ENCODE peak calls at places on chromosome 7, in seven cellular contexts. One of them, this sample, is unnamed.

GRCh38 chr7:156059374-156059773 is 247.1 kb upstream of the SHH start:
- DNase-seq in fibroblast of lung: no peak
- DNase-seq in IMR-90: no peak
- DNase-seq in progenitor cell of endocrine pancreas: no peak
- DNase-seq in adrenal gland: no peak
- DNase-seq in thoracic aorta: no peak
- DNase-seq in A549: no peak
- DNase-seq in this sample: no peak

GRCh38 chr7:47253650-47254080 is 328.2 kb downstream of the TNS3 start:
- DNase-seq in fibroblast of lung: peak
- DNase-seq in IMR-90: peak
- DNase-seq in progenitor cell of endocrine pancreas: no peak
- DNase-seq in adrenal gland: peak
- DNase-seq in thoracic aorta: no peak
- DNase-seq in A549: peak
- DNase-seq in this sample: no peak

GRCh38 chr7:152859781-152860191 is 100.2 kb downstream of the ACTR3B start:
- DNase-seq in fibroblast of lung: no peak
- DNase-seq in IMR-90: no peak
- DNase-seq in progenitor cell of endocrine pancreas: no peak
- DNase-seq in adrenal gland: no peak
- DNase-seq in thoracic aorta: no peak
- DNase-seq in A549: peak
- DNase-seq in this sample: no peak

GRCh38 chr7:30613366-30614325 is 19.0 kb downstream of the GARS1 start:
- DNase-seq in fibroblast of lung: no peak
- DNase-seq in IMR-90: no peak
- DNase-seq in progenitor cell of endocrine pancreas: no peak
- DNase-seq in adrenal gland: no peak
- DNase-seq in thoracic aorta: no peak
- DNase-seq in A549: no peak
- DNase-seq in this sample: no peak

GRCh38 chr7:158450476-158451124 is 137.0 kb downstream of the PTPRN2 start:
- DNase-seq in fibroblast of lung: no peak
- DNase-seq in IMR-90: no peak
- DNase-seq in progenitor cell of endocrine pancreas: no peak
- DNase-seq in adrenal gland: no peak
- DNase-seq in thoracic aorta: no peak
- DNase-seq in A549: no peak
- DNase-seq in this sample: no peak

GRCh38 chr7:108345710-108346336 is 110.4 kb downstream of the NRCAM start:
- DNase-seq in fibroblast of lung: no peak
- DNase-seq in IMR-90: no peak
- DNase-seq in progenitor cell of endocrine pancreas: no peak
- DNase-seq in adrenal gland: no peak
- DNase-seq in thoracic aorta: no peak
- DNase-seq in A549: no peak
- DNase-seq in this sample: no peak

GRCh38 chr7:80324032-80324431 is 187.8 kb downstream of the GNAT3 start:
- DNase-seq in fibroblast of lung: peak
- DNase-seq in IMR-90: peak
- DNase-seq in progenitor cell of endocrine pancreas: no peak
- DNase-seq in adrenal gland: no peak
- DNase-seq in thoracic aorta: no peak
- DNase-seq in A549: no peak
- DNase-seq in this sample: no peak

GRCh38 chr7:139774376-139774775 is 3.4 kb downstream of the HIPK2 start:
- DNase-seq in fibroblast of lung: peak
- DNase-seq in IMR-90: peak
- DNase-seq in progenitor cell of endocrine pancreas: no peak
- DNase-seq in adrenal gland: no peak
- DNase-seq in thoracic aorta: no peak
- DNase-seq in A549: no peak
- DNase-seq in this sample: no peak

GRCh38 chr7:80466638-80467037 is 45.2 kb downstream of the GNAT3 start:
- DNase-seq in fibroblast of lung: no peak
- DNase-seq in IMR-90: no peak
- DNase-seq in progenitor cell of endocrine pancreas: no peak
- DNase-seq in adrenal gland: no peak
- DNase-seq in thoracic aorta: no peak
- DNase-seq in A549: no peak
- DNase-seq in this sample: no peak

GRCh38 chr7:3495530-3495929 is 194.5 kb downstream of the SDK1 start:
- DNase-seq in fibroblast of lung: no peak
- DNase-seq in IMR-90: no peak
- DNase-seq in progenitor cell of endocrine pancreas: no peak
- DNase-seq in adrenal gland: no peak
- DNase-seq in thoracic aorta: no peak
- DNase-seq in A549: no peak
- DNase-seq in this sample: no peak

GRCh38 chr7:112018305-112019030 is 187.7 kb downstream of the DOCK4 start:
- DNase-seq in fibroblast of lung: no peak
- DNase-seq in IMR-90: no peak
- DNase-seq in progenitor cell of endocrine pancreas: no peak
- DNase-seq in adrenal gland: no peak
- DNase-seq in thoracic aorta: no peak
- DNase-seq in A549: no peak
- DNase-seq in this sample: no peak

GRCh38 chr7:108805808-108806397 is 236.2 kb downstream of the DNAJB9 start:
- DNase-seq in fibroblast of lung: peak
- DNase-seq in IMR-90: peak
- DNase-seq in progenitor cell of endocrine pancreas: no peak
- DNase-seq in adrenal gland: no peak
- DNase-seq in thoracic aorta: no peak
- DNase-seq in A549: peak
- DNase-seq in this sample: no peak

GRCh38 chr7:108358553-108358952 is 97.7 kb downstream of the NRCAM start:
- DNase-seq in fibroblast of lung: peak
- DNase-seq in IMR-90: peak
- DNase-seq in progenitor cell of endocrine pancreas: no peak
- DNase-seq in adrenal gland: no peak
- DNase-seq in thoracic aorta: no peak
- DNase-seq in A549: peak
- DNase-seq in this sample: no peak

GRCh38 chr7:7014827-7015610 is 167.3 kb upstream of the C1GALT1 start:
- DNase-seq in fibroblast of lung: no peak
- DNase-seq in IMR-90: no peak
- DNase-seq in progenitor cell of endocrine pancreas: no peak
- DNase-seq in adrenal gland: peak
- DNase-seq in thoracic aorta: no peak
- DNase-seq in A549: no peak
- DNase-seq in this sample: no peak

GRCh38 chr7:103660455-103661371 is 214.7 kb upstream of the SLC26A5 start:
- DNase-seq in fibroblast of lung: peak
- DNase-seq in IMR-90: peak
- DNase-seq in progenitor cell of endocrine pancreas: no peak
- DNase-seq in adrenal gland: no peak
- DNase-seq in thoracic aorta: no peak
- DNase-seq in A549: peak
- DNase-seq in this sample: no peak

GRCh38 chr7:155132431-155132830 is 62.3 kb downstream of the HTR5A start:
- DNase-seq in fibroblast of lung: no peak
- DNase-seq in IMR-90: no peak
- DNase-seq in progenitor cell of endocrine pancreas: no peak
- DNase-seq in adrenal gland: no peak
- DNase-seq in thoracic aorta: no peak
- DNase-seq in A549: no peak
- DNase-seq in this sample: no peak

GRCh38 chr7:55552320-55553086 is 19.8 kb downstream of the VOPP1 start:
- DNase-seq in fibroblast of lung: peak
- DNase-seq in IMR-90: peak
- DNase-seq in progenitor cell of endocrine pancreas: no peak
- DNase-seq in adrenal gland: peak
- DNase-seq in thoracic aorta: peak
- DNase-seq in A549: peak
- DNase-seq in this sample: no peak

GRCh38 chr7:52061666-52062065 is 745.1 kb upstream of the COBL start:
- DNase-seq in fibroblast of lung: no peak
- DNase-seq in IMR-90: no peak
- DNase-seq in progenitor cell of endocrine pancreas: no peak
- DNase-seq in adrenal gland: no peak
- DNase-seq in thoracic aorta: no peak
- DNase-seq in A549: no peak
- DNase-seq in this sample: no peak

GRCh38 chr7:157676456-157677255 is 339.9 kb downstream of the DNAJB6 start:
- DNase-seq in fibroblast of lung: no peak
- DNase-seq in IMR-90: no peak
- DNase-seq in progenitor cell of endocrine pancreas: no peak
- DNase-seq in adrenal gland: no peak
- DNase-seq in thoracic aorta: no peak
- DNase-seq in A549: no peak
- DNase-seq in this sample: no peak

GRCh38 chr7:7992502-7992901 is 23.9 kb downstream of the GLCCI1 start:
- DNase-seq in fibroblast of lung: peak
- DNase-seq in IMR-90: peak
- DNase-seq in progenitor cell of endocrine pancreas: no peak
- DNase-seq in adrenal gland: no peak
- DNase-seq in thoracic aorta: no peak
- DNase-seq in A549: peak
- DNase-seq in this sample: no peak

DNA sequence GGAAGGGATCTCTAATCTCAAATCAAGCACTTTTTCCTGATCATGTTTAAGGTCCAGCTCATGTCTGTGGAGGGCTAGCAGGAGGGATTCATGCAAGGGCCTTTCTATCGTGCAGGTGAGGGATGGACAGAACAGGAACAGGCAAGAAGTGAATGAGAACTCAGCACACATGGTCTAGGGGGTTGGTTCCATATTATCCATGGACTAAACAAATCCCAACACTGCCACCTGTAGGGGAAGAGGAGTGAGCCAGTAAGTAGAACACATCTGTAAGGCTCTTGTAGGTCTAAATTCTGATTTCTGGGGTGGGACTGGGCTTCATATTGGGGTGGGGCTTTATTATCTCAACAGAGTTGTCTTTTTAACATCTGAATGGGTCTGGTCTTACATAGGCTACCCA is 138.0 kb upstream of the TARP start:
- DNase-seq in fibroblast of lung: no peak
- DNase-seq in IMR-90: peak
- DNase-seq in progenitor cell of endocrine pancreas: no peak
- DNase-seq in adrenal gland: no peak
- DNase-seq in thoracic aorta: no peak
- DNase-seq in A549: peak
- DNase-seq in this sample: no peak
- TF ChIP-seq CTCF in fibroblast of lung: no peak
- TF ChIP-seq CTCF in IMR-90: peak
- TF ChIP-seq CTCF in progenitor cell of endocrine pancreas: peak
- TF ChIP-seq CTCF in adrenal gland: no peak
- TF ChIP-seq CTCF in thoracic aorta: no peak
- TF ChIP-seq CTCF in A549: no peak
- TF ChIP-seq CTCF in this sample: peak

DNA sequence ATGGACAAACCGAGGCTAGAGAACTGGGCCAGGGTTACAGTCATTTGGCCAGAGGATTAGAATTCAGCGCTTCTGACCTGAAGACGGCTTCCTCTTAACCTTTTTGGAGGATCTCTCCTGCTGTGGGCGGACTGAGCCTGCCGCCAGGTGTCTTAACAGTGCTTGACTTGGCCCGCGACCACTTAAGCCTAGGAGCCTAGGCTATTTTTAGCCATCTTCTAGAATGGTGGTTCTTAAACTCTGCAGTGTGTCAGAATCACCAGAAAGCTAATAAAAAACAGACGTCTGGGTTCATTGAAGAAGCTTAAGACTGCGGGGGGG is 722 bp downstream of the MDH2 start:
- DNase-seq in fibroblast of lung: no peak
- DNase-seq in IMR-90: no peak
- DNase-seq in progenitor cell of endocrine pancreas: no peak
- DNase-seq in adrenal gland: peak
- DNase-seq in thoracic aorta: no peak
- DNase-seq in A549: peak
- DNase-seq in this sample: no peak
- TF ChIP-seq CTCF in fibroblast of lung: no peak
- TF ChIP-seq CTCF in IMR-90: no peak
- TF ChIP-seq CTCF in progenitor cell of endocrine pancreas: peak
- TF ChIP-seq CTCF in adrenal gland: no peak
- TF ChIP-seq CTCF in thoracic aorta: no peak
- TF ChIP-seq CTCF in A549: no peak
- TF ChIP-seq CTCF in this sample: no peak

DNA sequence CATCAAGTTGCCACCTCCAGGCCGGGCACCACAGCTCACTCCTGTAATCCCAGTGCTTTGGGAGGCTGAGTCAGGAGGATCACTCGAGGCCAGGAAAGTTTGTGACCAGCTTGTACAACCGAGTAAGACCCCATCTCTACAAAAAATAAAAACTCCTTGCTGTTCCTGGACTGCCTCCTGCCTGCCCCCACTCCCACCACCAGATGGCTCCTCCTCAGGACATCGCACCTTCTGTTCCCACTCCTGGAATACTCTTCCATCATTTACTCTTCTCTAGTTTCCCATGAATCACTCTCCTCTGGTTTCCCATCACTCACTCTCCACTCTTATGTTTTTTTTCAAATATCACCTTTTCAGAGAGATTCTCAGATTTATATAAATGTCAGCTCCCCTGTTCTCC is 540.7 kb downstream of the CALN1 start:
- DNase-seq in fibroblast of lung: no peak
- DNase-seq in IMR-90: no peak
- DNase-seq in progenitor cell of endocrine pancreas: no peak
- DNase-seq in adrenal gland: no peak
- DNase-seq in thoracic aorta: no peak
- DNase-seq in A549: no peak
- DNase-seq in this sample: no peak
- TF ChIP-seq CTCF in fibroblast of lung: no peak
- TF ChIP-seq CTCF in IMR-90: no peak
- TF ChIP-seq CTCF in progenitor cell of endocrine pancreas: peak
- TF ChIP-seq CTCF in adrenal gland: no peak
- TF ChIP-seq CTCF in thoracic aorta: no peak
- TF ChIP-seq CTCF in A549: no peak
- TF ChIP-seq CTCF in this sample: peak

GRCh38 chr7:12670071-12670729 is 17.2 kb upstream of the ARL4A start:
- DNase-seq in fibroblast of lung: peak
- DNase-seq in IMR-90: peak
- DNase-seq in progenitor cell of endocrine pancreas: no peak
- DNase-seq in adrenal gland: no peak
- DNase-seq in thoracic aorta: no peak
- DNase-seq in A549: no peak
- DNase-seq in this sample: no peak

GRCh38 chr7:12670759-12671545 is 16.5 kb upstream of the ARL4A start:
- DNase-seq in fibroblast of lung: peak
- DNase-seq in IMR-90: peak
- DNase-seq in progenitor cell of endocrine pancreas: no peak
- DNase-seq in adrenal gland: no peak
- DNase-seq in thoracic aorta: no peak
- DNase-seq in A549: no peak
- DNase-seq in this sample: no peak

GRCh38 chr7:12674053-12674452 is 13.4 kb upstream of the ARL4A start:
- DNase-seq in fibroblast of lung: no peak
- DNase-seq in IMR-90: no peak
- DNase-seq in progenitor cell of endocrine pancreas: no peak
- DNase-seq in adrenal gland: no peak
- DNase-seq in thoracic aorta: no peak
- DNase-seq in A549: no peak
- DNase-seq in this sample: no peak

DNA sequence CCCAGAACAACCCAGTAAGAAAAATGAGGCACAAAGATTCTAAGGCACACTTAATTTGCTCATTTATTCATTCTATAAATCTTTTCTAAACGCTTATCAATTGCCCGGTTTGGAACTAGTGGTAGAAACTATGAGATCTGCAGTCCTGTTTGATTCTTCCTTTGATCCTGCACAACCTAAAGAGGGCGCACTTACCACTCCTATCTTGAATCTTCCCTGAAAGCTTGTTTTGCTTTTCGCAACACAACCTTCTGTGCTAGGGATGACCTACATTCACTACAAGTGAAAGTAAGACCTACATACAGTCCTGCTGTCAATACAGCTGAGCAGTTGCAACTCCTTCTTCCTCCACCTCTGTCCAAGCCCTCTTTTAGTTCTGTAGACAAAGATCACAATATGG is 12.6 kb upstream of the ARL4A start:
- DNase-seq in fibroblast of lung: peak
- DNase-seq in IMR-90: peak
- DNase-seq in progenitor cell of endocrine pancreas: no peak
- DNase-seq in adrenal gland: peak
- DNase-seq in thoracic aorta: no peak
- DNase-seq in A549: peak
- DNase-seq in this sample: no peak
- TF ChIP-seq CTCF in fibroblast of lung: peak
- TF ChIP-seq CTCF in IMR-90: peak
- TF ChIP-seq CTCF in progenitor cell of endocrine pancreas: peak
- TF ChIP-seq CTCF in adrenal gland: peak
- TF ChIP-seq CTCF in thoracic aorta: no peak
- TF ChIP-seq CTCF in A549: no peak
- TF ChIP-seq CTCF in this sample: peak